ENCODE peak calls at places on chromosomes 11 and 22, in five cellular contexts. K is psoas muscle, N is ovary, G is heart left ventricle, O is transverse colon. L is an unnamed sample. For H3K4me1, the result is how much of the 10 kb centered on the place peaks cover.

GRCh38 chr11:1292018-1292643 is 17.3 kb downstream of the TOLLIP start:
- DNase-seq in N (no peak), O (no peak), G (no peak), K (no peak), L (no peak)

GRCh38 chr11:134742228-134742612 is 330.2 kb upstream of the B3GAT1 start:
- DNase-seq in O (no peak), G (peak), N (no peak), K (no peak), L (no peak)

GRCh38 chr22:20522134-20522827 is 14.9 kb downstream of the MED15 start:
- DNase-seq in G (no peak), O (no peak), K (no peak), N (no peak), L (no peak)

GRCh38 chr11:66333896-66334604 is 2.2 kb downstream of the RIN1 start:
- DNase-seq in N (peak), G (no peak), K (peak), O (no peak), L (no peak)

GRCh38 chr11:124633355-124633754 is 10.7 kb downstream of the TBRG1 start:
- DNase-seq in G (no peak), N (no peak), O (no peak), K (no peak), L (no peak)

GRCh38 chr11:14499178-14499559 is 442 bp downstream of the COPB1 start:
- DNase-seq in O (peak), K (no peak), N (no peak), G (peak), L (peak)

GRCh38 chr11:122406466-122406865 is 249.1 kb upstream of the UBASH3B start:
- DNase-seq in G (no peak), K (no peak), O (no peak), N (no peak), L (no peak)

GRCh38 chr11:34134765-34135164 is 29.3 kb downstream of the NAT10 start:
- DNase-seq in O (no peak), G (no peak), K (no peak), N (no peak), L (no peak)

GRCh38 chr22:19873138-19873959 is 18.7 kb upstream of the GNB1L start:
- DNase-seq in N (peak), O (peak), K (no peak), G (no peak), L (no peak)

GRCh38 chr11:94493146-94493442 is 550 bp downstream of the MRE11 start:
- DNase-seq in O (no peak), N (no peak), K (no peak), G (no peak), L (no peak)

GRCh38 chr11:59891781-59892181 is 13.2 kb downstream of the OOSP3 start:
- DNase-seq in O (no peak), G (peak), K (no peak), N (no peak), L (no peak)

GRCh38 chr11:25981998-25982397 is 349.9 kb upstream of the ANO3 start:
- DNase-seq in N (no peak), O (no peak), G (peak), K (no peak), L (no peak)

GRCh38 chr11:1194231-1194976 is 28.5 kb upstream of the MUC5B start:
- DNase-seq in K (peak), N (peak), O (peak), G (no peak), L (no peak)

GRCh38 chr11:75204685-75205667 is 35.6 kb upstream of the TPBGL start:
- DNase-seq in O (peak), G (peak), N (peak), K (peak), L (peak)

GRCh38 chr22:35914665-35915476 is 113.8 kb downstream of the RBFOX2 start:
- DNase-seq in K (peak), O (peak), N (no peak), G (peak), L (no peak)

GRCh38 chr11:93530468-93530826 is 12.7 kb downstream of the SMCO4 start:
- DNase-seq in G (no peak), O (no peak), N (no peak), K (no peak), L (no peak)

GRCh38 chr22:20084547-20085413 is 4.7 kb downstream of the DGCR8 start:
- DNase-seq in G (no peak), K (peak), N (no peak), O (no peak), L (no peak)

GRCh38 chr11:19742595-19743292 is 30.1 kb downstream of the NAV2 start:
- DNase-seq in N (peak), O (peak), G (peak), K (peak), L (peak)

GRCh38 chr22:30313527-30314385 is 13.0 kb downstream of the TBC1D10A start:
- DNase-seq in O (no peak), K (no peak), N (no peak), G (no peak), L (no peak)

GRCh38 chr22:49297871-49298721 is 529.6 kb downstream of the BRD1 start:
- DNase-seq in G (no peak), N (no peak), O (no peak), K (no peak), L (no peak)

GRCh38 chr11:135002236-135002635 is 590.2 kb upstream of the B3GAT1 start:
- DNase-seq in N (no peak), O (no peak), K (no peak), G (no peak), L (no peak)

GRCh38 chr22:49768961-49769690 is 58.5 kb downstream of the BRD1 start:
- DNase-seq in K (peak), O (peak), G (no peak), N (peak), L (no peak)

GRCh38 chr22:40607506-40607905 is 29.0 kb downstream of the MRTFA start:
- DNase-seq in G (no peak), N (no peak), K (no peak), O (no peak), L (no peak)

GRCh38 chr11:111777094-111778046 is 11.2 kb upstream of the PPP2R1B start:
- DNase-seq in N (no peak), O (no peak), G (peak), K (no peak), L (no peak)

GRCh38 chr11:127693686-127694085 is 693.1 kb upstream of the KIRREL3 start:
- DNase-seq in O (no peak), K (no peak), N (no peak), G (no peak), L (no peak)

GRCh38 chr11:111765320-111765983 is 737 bp downstream of the PPP2R1B start:
- DNase-seq in K (no peak), G (no peak), N (no peak), O (no peak), L (no peak)

GRCh38 chr11:2570841-2571597 is 126.2 kb downstream of the KCNQ1 start:
- DNase-seq in G (no peak), N (peak), K (peak), O (no peak), L (no peak)

GRCh38 chr11:76159983-76160661 is 46.2 kb downstream of the WNT11 start:
- DNase-seq in G (no peak), O (no peak), N (no peak), K (no peak), L (no peak)

GRCh38 chr22:23471698-23472097 is 108.4 kb downstream of the IGLL1 start:
- DNase-seq in K (no peak), G (no peak), O (no peak), N (no peak), L (no peak)

GRCh38 chr22:25403752-25404471 is 160.6 kb upstream of the GRK3 start:
- DNase-seq in K (no peak), G (no peak), N (peak), O (no peak), L (no peak)

GRCh38 chr11:128859563-128860441 is 7.3 kb downstream of the KCNJ1 start:
- DNase-seq in N (peak), O (peak), K (peak), G (peak), L (peak)

GRCh38 chr11:16791494-16791961 is 53.1 kb downstream of the C11orf58 start:
- DNase-seq in K (no peak), O (no peak), G (no peak), N (peak), L (no peak)

GRCh38 chr22:30253205-30253852 is 6.8 kb upstream of the LIF start:
- DNase-seq in N (peak), G (peak), K (peak), O (peak), L (no peak)

GRCh38 chr11:106585061-106585460 is 433.2 kb downstream of the GUCY1A2 start:
- DNase-seq in N (no peak), K (no peak), G (no peak), O (no peak), L (no peak)

GRCh38 chr11:44530413-44531115 is 34.9 kb upstream of the CD82 start:
- DNase-seq in O (no peak), N (no peak), K (no peak), G (no peak), L (no peak)

DNA sequence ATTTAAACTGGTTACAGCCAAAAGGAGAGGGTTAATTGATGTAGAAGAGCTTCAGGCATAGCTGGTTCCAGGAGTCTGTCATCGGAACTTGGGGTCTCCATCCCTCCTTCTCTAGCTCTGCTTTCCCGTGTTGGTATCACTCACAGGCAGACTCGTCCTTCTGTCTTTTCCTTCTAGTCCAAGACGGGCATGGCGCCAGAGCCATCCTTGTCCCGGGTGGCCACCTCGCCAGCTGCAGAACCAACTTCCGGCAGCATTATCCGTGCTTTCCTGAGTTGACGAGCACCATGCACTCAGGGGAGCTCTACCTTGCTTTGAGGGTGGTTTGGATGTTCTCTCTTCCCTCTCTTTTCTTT is 14.7 kb downstream of the LINC01488 start:
- DNase-seq in N (no peak), K (peak), O (no peak), G (no peak), L (no peak)
- H3K4me1 ChIP-seq in N (under half), K (under half), O (under half), G (under half), L (under half)

DNA sequence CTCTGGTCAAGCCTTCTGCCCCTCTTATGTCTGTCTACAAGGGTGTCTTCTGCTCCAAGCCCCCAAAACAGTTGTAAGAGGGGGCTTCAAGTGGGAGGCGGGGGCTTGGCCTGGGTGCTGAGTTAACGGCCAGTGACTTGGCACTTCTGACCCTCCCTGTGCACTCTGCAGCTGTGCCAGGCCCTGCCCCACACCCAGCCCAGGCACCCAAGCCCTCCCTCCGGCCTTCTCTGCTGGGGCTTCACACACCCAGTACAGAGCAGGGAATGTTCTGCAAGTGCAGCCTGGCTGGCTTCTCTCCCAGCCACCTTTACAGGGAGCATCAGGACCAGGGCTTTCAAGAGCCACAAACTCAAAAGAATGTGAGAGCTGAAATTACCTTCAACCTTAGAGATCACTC is 3.8 kb downstream of the TMEM121B start:
- DNase-seq in N (no peak), K (no peak), O (no peak), G (no peak), L (no peak)
- H3K4me1 ChIP-seq in N (under half), K (under half), O (under half), G (under half), L (half or more)

GRCh38 chr11:116928102-116928777 is 90.8 kb upstream of the APOA1 start:
- DNase-seq in N (no peak), K (no peak), O (no peak), G (no peak), L (no peak)
- H3K4me1 ChIP-seq in N (under half), K (under half), O (under half), G (under half), L (half or more)

GRCh38 chr11:67614730-67615454 is 8.2 kb downstream of the NDUFV1 start:
- DNase-seq in K (peak), N (no peak), G (no peak), O (no peak), L (no peak)
- H3K4me1 ChIP-seq in K (under half), N (under half), G (under half), O (under half), L (under half)

GRCh38 chr11:64864135-64864472 is 14.3 kb downstream of the EHD1 start:
- DNase-seq in N (no peak), K (no peak), G (no peak), O (no peak), L (no peak)
- H3K4me1 ChIP-seq in N (under half), K (half or more), G (half or more), O (under half), L (half or more)

GRCh38 chr11:62572431-62572830 is 1.3 kb downstream of the EEF1G start:
- DNase-seq in G (no peak), N (no peak), K (peak), O (no peak), L (no peak)
- H3K4me1 ChIP-seq in G (under half), N (under half), K (half or more), O (under half), L (under half)

GRCh38 chr22:39454385-39454871 is 2.4 kb upstream of the MGAT3 start:
- DNase-seq in N (no peak), K (no peak), O (peak), G (no peak), L (no peak)

GRCh38 chr22:39453765-39454378 is 2.9 kb upstream of the MGAT3 start:
- DNase-seq in G (no peak), O (no peak), N (no peak), K (no peak), L (no peak)

GRCh38 chr22:39449708-39450107 is 7.1 kb upstream of the MGAT3 start:
- DNase-seq in N (no peak), K (no peak), O (no peak), G (no peak), L (no peak)

GRCh38 chr22:39450258-39450955 is 6.4 kb upstream of the MGAT3 start:
- DNase-seq in K (no peak), N (no peak), O (no peak), G (no peak), L (no peak)

DNA sequence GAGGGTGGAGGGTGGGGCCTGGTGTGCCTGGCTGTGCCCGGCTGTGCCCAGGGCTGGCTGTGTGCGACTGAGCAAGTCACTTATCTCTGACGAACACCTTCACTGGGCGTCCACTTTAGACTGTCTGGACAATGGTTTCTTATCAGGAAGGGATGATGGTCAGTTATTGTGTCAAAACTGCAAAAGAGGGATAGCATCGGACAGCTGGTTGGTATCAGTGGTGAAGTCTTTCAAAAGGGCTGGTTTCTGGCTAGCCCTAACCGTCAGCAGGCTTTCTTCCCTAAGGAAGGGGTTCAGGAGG is 4.1 kb upstream of the MGAT3 start:
- DNase-seq in G (no peak), K (no peak), N (no peak), O (no peak), L (no peak)
- H3K4me1 ChIP-seq in G (under half), K (under half), N (under half), O (under half), L (under half)

DNA sequence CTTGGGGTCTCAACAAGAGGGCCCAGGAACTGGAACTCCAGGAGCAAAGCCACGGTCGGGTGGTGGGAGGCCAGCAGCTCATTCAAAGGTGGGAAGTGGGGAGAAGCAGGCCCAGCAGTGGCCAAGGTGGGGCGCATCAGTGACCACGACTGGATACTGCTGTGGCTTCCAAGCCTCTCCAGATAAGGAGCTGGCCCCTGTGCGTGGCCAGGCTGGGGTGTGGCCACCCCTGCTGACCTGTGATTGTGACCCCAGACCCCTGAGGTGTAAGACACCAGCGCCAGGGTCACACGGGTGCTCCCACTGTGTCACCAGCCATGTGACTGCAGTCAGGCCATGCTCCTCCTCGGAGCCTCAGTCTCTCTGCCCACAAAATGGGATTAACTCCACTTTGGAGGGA is 20.3 kb downstream of the A4GALT start:
- DNase-seq in K (peak), G (no peak), N (no peak), O (no peak), L (no peak)
- H3K4me1 ChIP-seq in K (half or more), G (half or more), N (under half), O (under half), L (under half)

GRCh38 chr11:31808268-31808667 is 2.9 kb downstream of the PAX6 start:
- DNase-seq in K (no peak), O (no peak), G (no peak), N (no peak), L (no peak)
- H3K4me1 ChIP-seq in K (under half), O (half or more), G (under half), N (under half), L (half or more)

GRCh38 chr22:46087336-46087690 is 63.0 kb upstream of the PPARA start:
- DNase-seq in N (no peak), O (no peak), G (no peak), K (no peak), L (no peak)
- H3K4me1 ChIP-seq in N (half or more), O (half or more), G (half or more), K (half or more), L (under half)

L was measured in effector memory CD4-positive, alpha-beta T cell.